ENCODE peak calls at places on chromosomes 4 and X, in seven cellular contexts. D is breast epithelium, C is AG10803, K is IMR-90, L is A549, X is ovary, Z is adrenal gland. P is an unnamed sample.

GRCh38 chrX:22395372-22395771 is 122.7 kb downstream of the CBLL2 start:
- DNase-seq in K (peak; percentile 59), Z (no peak), C (no peak), L (no peak), D (no peak), X (no peak), P (peak; percentile 53)

GRCh38 chr4:34365891-34366290 is 1878.4 kb downstream of the ARAP2 start:
- DNase-seq in D (no peak), X (no peak), Z (no peak), C (no peak), K (no peak), L (no peak), P (no peak)

GRCh38 chr4:155338196-155338595 is 38.6 kb downstream of the MAP9 start:
- DNase-seq in D (no peak), Z (no peak), C (no peak), X (no peak), K (no peak), L (no peak), P (no peak)

GRCh38 chrX:96480081-96480480 is 204.6 kb upstream of the DIAPH2 start:
- DNase-seq in D (no peak), C (peak; percentile 25), X (no peak), L (no peak), K (peak; percentile 79), Z (no peak), P (peak; percentile 79)

GRCh38 chrX:23341452-23341851 is 6.8 kb downstream of the PTCHD1 start:
- DNase-seq in C (peak; percentile 1), L (no peak), K (no peak), X (no peak), D (no peak), Z (no peak), P (peak; percentile 1)

GRCh38 chr4:78446607-78447006 is 105.0 kb upstream of the ANXA3 start:
- DNase-seq in C (no peak), K (no peak), D (no peak), X (no peak), L (no peak), Z (no peak), P (no peak)

GRCh38 chr4:123555500-123556273 is 159.1 kb downstream of the SPRY1 start:
- DNase-seq in X (peak; percentile 88), C (peak; percentile 84), K (peak; percentile 74), Z (peak; percentile 89), L (peak; percentile 19), D (peak; percentile 87), P (peak; percentile 92)

GRCh38 chr4:123705419-123705818 is 308.8 kb downstream of the SPRY1 start:
- DNase-seq in D (no peak), C (no peak), L (no peak), Z (no peak), K (no peak), X (no peak), P (no peak)

GRCh38 chrX:22800806-22801205 is 199.0 kb upstream of the DDX53 start:
- DNase-seq in X (no peak), D (no peak), L (no peak), K (no peak), C (peak; percentile 0), Z (no peak), P (peak; percentile 12)

GRCh38 chr4:22129454-22130075 is 181.0 kb upstream of the KCNIP4 start:
- DNase-seq in Z (peak; percentile 55), K (peak; percentile 26), C (peak; percentile 11), D (no peak), X (no peak), L (no peak), P (peak; percentile 65)

GRCh38 chr4:30716158-30716557 is 4.0 kb upstream of the PCDH7 start:
- DNase-seq in X (no peak), Z (no peak), L (peak; percentile 6), K (peak; percentile 53), C (no peak), D (no peak), P (peak; percentile 63)

GRCh38 chrX:69145281-69145680 is 20.0 kb downstream of the PJA1 start:
- DNase-seq in C (no peak), L (no peak), D (no peak), Z (no peak), X (no peak), K (no peak), P (no peak)

GRCh38 chrX:132022115-132022862 is 813 bp upstream of the STK26 start:
- DNase-seq in C (no peak), Z (no peak), X (no peak), L (peak; percentile 14), D (no peak), K (no peak), P (no peak)

GRCh38 chr4:72390409-72390808 is 178.6 kb downstream of the ADAMTS3 start:
- DNase-seq in X (no peak), L (no peak), C (peak; percentile 17), K (peak; percentile 67), D (no peak), Z (no peak), P (peak; percentile 37)

GRCh38 chr4:174631901-174632758 is 109.8 kb upstream of the HPGD start:
- DNase-seq in L (peak; percentile 5), X (no peak), K (peak; percentile 23), Z (no peak), C (peak; percentile 48), D (no peak), P (peak; percentile 66)

GRCh38 chr4:53601251-53601764 is 10.0 kb upstream of the LNX1 start:
- DNase-seq in C (no peak), K (no peak), L (no peak), D (peak; percentile 30), Z (no peak), X (peak; percentile 31), P (no peak)

GRCh38 chr4:152038238-152038637 is 277.4 kb upstream of the GATB start:
- DNase-seq in D (no peak), C (no peak), K (peak; percentile 90), L (no peak), X (no peak), Z (peak; percentile 58), P (peak; percentile 68)

GRCh38 chr4:8377103-8378075 is 63.1 kb downstream of the ACOX3 start:
- DNase-seq in L (no peak), C (no peak), Z (no peak), D (no peak), K (no peak), X (no peak), P (no peak)

GRCh38 chr4:155433636-155434360 is 57.0 kb upstream of the MAP9 start:
- DNase-seq in C (no peak), Z (no peak), X (no peak), K (peak; percentile 74), L (no peak), D (no peak), P (peak; percentile 83)

GRCh38 chr4:112140536-112140935 is 4.7 kb upstream of the FAM241A start:
- DNase-seq in K (no peak), X (no peak), Z (no peak), C (no peak), L (no peak), D (no peak), P (no peak)

GRCh38 chrX:119758682-119759332 is 419 bp downstream of the SOWAHD start:
- DNase-seq in D (no peak), K (no peak), Z (no peak), X (peak; percentile 22), L (no peak), C (no peak), P (no peak)

GRCh38 chrX:28016823-28017222 is 35.6 kb upstream of the DCAF8L1 start:
- DNase-seq in C (no peak), D (no peak), L (no peak), Z (no peak), K (no peak), X (no peak), P (no peak)

GRCh38 chr4:8477676-8478075 is 37.1 kb downstream of the TRMT44 start:
- DNase-seq in D (no peak), X (no peak), L (no peak), Z (no peak), K (no peak), C (no peak), P (no peak)

DNA sequence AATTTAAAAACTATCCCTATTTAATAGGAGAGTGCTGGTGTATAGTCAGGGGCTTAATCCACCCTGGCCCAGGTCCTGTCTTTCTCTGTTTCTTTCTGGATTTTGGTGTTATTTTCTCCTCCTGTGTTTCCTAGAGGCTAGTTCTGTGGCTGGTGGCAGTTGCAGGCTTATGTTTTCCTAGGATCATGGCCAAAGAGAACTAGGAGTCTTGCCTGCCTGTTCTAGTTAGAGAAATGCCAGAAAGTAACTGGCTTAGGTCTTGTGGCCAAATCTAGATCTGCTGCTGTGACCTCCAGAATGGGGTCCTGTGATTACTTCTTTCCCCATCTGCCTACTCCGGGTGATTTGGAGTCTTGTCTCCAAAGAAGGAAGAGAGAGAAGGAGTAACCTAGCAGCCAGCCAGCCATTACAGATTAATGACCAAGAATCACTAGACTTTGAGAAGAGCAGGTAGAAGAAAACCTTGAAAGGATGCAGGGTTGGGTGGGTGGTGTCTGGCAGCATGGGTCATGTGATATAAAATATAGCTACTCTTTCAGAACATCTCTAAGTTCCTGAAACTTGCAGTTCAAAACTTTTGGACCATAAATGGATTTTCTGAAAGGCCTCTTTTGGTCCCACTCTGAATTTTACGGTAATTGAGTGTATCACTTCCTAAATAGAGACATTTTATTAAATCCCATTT is 117.9 kb downstream of the STIM2 start:
- DNase-seq in K (no peak), Z (no peak), D (no peak), L (no peak), C (no peak), X (no peak), P (no peak)
- H3K4me3 ChIP-seq in K (no peak overlapping the region), Z (no peak overlapping the region), D (no peak overlapping the region), L (no peak overlapping the region), C (no peak overlapping the region), X (no peak overlapping the region), P (no peak overlapping the region)

DNA sequence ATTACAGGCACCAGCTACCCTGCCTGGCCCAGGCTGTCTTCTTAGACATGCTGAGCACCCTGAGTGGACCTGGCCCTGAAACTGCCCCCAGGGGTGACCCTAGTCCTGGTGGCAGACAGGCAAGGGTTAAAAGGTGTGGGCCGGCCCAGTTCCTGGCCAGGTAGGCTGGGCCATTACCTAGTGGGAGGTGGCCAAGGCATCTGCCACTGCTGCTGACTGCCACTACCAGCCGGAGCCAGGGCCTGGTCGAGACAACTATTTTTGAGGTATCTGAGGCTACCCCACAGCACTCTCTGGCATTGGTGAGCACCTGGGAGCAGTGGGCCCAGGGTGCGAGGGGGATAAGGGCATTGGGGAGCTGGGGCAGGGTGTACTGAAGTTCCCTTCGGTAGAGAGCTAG is at the start of gene CCDC120:
- DNase-seq in K (no peak), L (no peak), D (peak; percentile 52), X (no peak), C (no peak), Z (no peak), P (no peak)
- TF ChIP-seq CTCF in K (no peak), L (no peak), D (no peak), X (no peak), C (no peak), Z (no peak), P (no peak)

GRCh38 chr4:182370491-182370890 is 127.3 kb downstream of the TENM3 start:
- DNase-seq in C (no peak), K (peak; percentile 27), X (no peak), D (no peak), L (no peak), Z (no peak), P (peak; percentile 20)

GRCh38 chr4:182367153-182367552 is 124.0 kb downstream of the TENM3 start:
- DNase-seq in D (no peak), X (no peak), K (no peak), Z (no peak), C (no peak), L (no peak), P (no peak)

GRCh38 chr4:182369211-182369610 is 126.0 kb downstream of the TENM3 start:
- DNase-seq in K (peak; percentile 62), X (no peak), Z (no peak), L (no peak), C (peak; percentile 55), D (no peak), P (peak; percentile 20)
- H3K4me3 ChIP-seq in K (no peak overlapping the region), X (no peak overlapping the region), Z (no peak overlapping the region), L (no peak overlapping the region), C (no peak overlapping the region), D (no peak overlapping the region), P (no peak overlapping the region)

GRCh38 chr4:19309365-19309764 is 942.3 kb upstream of the SLIT2 start:
- DNase-seq in D (no peak), K (peak; percentile 74), C (peak; percentile 76), Z (no peak), L (no peak), X (no peak), P (peak; percentile 75)
- TF ChIP-seq CTCF in D (no peak), K (peak; percentile 66), C (peak; percentile 72), Z (no peak), L (no peak), X (no peak), P (peak; percentile 49)

P was measured in fibroblast of mammary gland.